ENCODE peak calls at places on chromosomes 2 and 18, in five cellular contexts. D is GM23338, T is kidney epithelial cell, X is SJCRH30, E is tibial artery. J is an unnamed sample.

GRCh38 chr2:119408221-119408619 is 23.4 kb upstream of the TMEM37 start:
- DNase-seq in D (peak; percentile 32), T (no peak), X (no peak), E (no peak), J (peak; percentile 24)

GRCh38 chr18:35409921-35410320 is 32.8 kb upstream of the ZNF396 start:
- DNase-seq in D (no peak), T (no peak), X (no peak), E (no peak), J (peak; percentile 27)

GRCh38 chr18:55406374-55407045 is 181.5 kb downstream of the TCF4 start:
- DNase-seq in D (no peak), T (no peak), X (no peak), E (no peak), J (no peak)

GRCh38 chr2:221310720-221311119 is 261.4 kb downstream of the EPHA4 start:
- DNase-seq in D (no peak), T (no peak), X (peak; percentile 45), E (no peak), J (no peak)

GRCh38 chr2:66538291-66538690 is 103.4 kb downstream of the MEIS1 start:
- DNase-seq in D (no peak), T (no peak), X (no peak), E (no peak), J (peak; percentile 75)

GRCh38 chr2:57711991-57712390 is 334.6 kb upstream of the VRK2 start:
- DNase-seq in D (no peak), T (no peak), X (no peak), E (no peak), J (no peak)

GRCh38 chr18:2889761-2890192 is 43.0 kb downstream of the EMILIN2 start:
- DNase-seq in D (peak; percentile 47), T (no peak), X (no peak), E (no peak), J (peak; percentile 43)

GRCh38 chr2:200422071-200422470 is 87.8 kb downstream of the KCTD18 start:
- DNase-seq in D (no peak), T (no peak), X (no peak), E (no peak), J (no peak)

GRCh38 chr18:6365385-6365784 is 49.3 kb downstream of the L3MBTL4 start:
- DNase-seq in D (no peak), T (no peak), X (no peak), E (no peak), J (no peak)

GRCh38 chr18:6942742-6943141 is 174.9 kb downstream of the LAMA1 start:
- DNase-seq in D (no peak), T (no peak), X (no peak), E (no peak), J (no peak)

GRCh38 chr2:73107211-73107926 is 5.4 kb downstream of the RAB11FIP5 start:
- DNase-seq in D (no peak), T (no peak), X (peak; percentile 61), E (peak; percentile 62), J (peak; percentile 76)

GRCh38 chr18:8426401-8426800 is 182.8 kb upstream of the RAB12 start:
- DNase-seq in D (peak; percentile 70), T (no peak), X (no peak), E (no peak), J (no peak)

GRCh38 chr2:52423111-52423510 is 1344.5 kb upstream of the CHAC2 start:
- DNase-seq in D (no peak), T (no peak), X (no peak), E (no peak), J (no peak)

GRCh38 chr2:33505966-33506365 is 29.5 kb downstream of the RASGRP3 start:
- DNase-seq in D (no peak), T (no peak), X (no peak), E (no peak), J (no peak)

GRCh38 chr2:107785756-107786155 is 40.9 kb upstream of the RGPD4 start:
- DNase-seq in D (no peak), T (no peak), X (no peak), E (no peak), J (no peak)

GRCh38 chr2:102082591-102083586 is 59.7 kb upstream of the IL1R1 start:
- DNase-seq in D (no peak), T (peak; percentile 84), X (no peak), E (peak; percentile 74), J (peak; percentile 92)

GRCh38 chr2:119746836-119747235 is 12.9 kb upstream of the PTPN4 start:
- DNase-seq in D (no peak), T (no peak), X (no peak), E (no peak), J (peak; percentile 79)

GRCh38 chr2:103788875-103789715 is 1027.3 kb downstream of the TMEM182 start:
- DNase-seq in D (peak; percentile 76), T (peak; percentile 69), X (peak; percentile 76), E (no peak), J (peak; percentile 1)

GRCh38 chr2:54103454-54104314 is 11.7 kb upstream of the ACYP2 start:
- DNase-seq in D (peak; percentile 78), T (no peak), X (peak; percentile 39), E (peak; percentile 70), J (peak; percentile 83)

GRCh38 chr18:63318882-63319382 is 637 bp downstream of the BCL2 start:
- DNase-seq in D (no peak), T (no peak), X (no peak), E (no peak), J (no peak)

GRCh38 chr18:49476664-49477411 is 10.2 kb downstream of the C18orf32 start:
- DNase-seq in D (peak; percentile 4), T (peak; percentile 50), X (no peak), E (no peak), J (peak; percentile 93)

GRCh38 chr18:69974365-69974764 is 26.7 kb upstream of the CD226 start:
- DNase-seq in D (no peak), T (no peak), X (no peak), E (no peak), J (peak; percentile 74)

GRCh38 chr2:233865838-233866237 is 2.3 kb downstream of the MSL3B start:
- DNase-seq in D (peak; percentile 71), T (no peak), X (no peak), E (no peak), J (no peak)

GRCh38 chr2:43464546-43464945 is 131.3 kb downstream of the THADA start:
- DNase-seq in D (no peak), T (no peak), X (no peak), E (peak; percentile 73), J (peak; percentile 67)

GRCh38 chr2:107932483-107932882 is 53.8 kb upstream of the SLC5A7 start:
- DNase-seq in D (no peak), T (no peak), X (no peak), E (no peak), J (peak; percentile 45)

GRCh38 chr2:2720351-2720750 is 389.3 kb upstream of the MYT1L start:
- DNase-seq in D (no peak), T (no peak), X (no peak), E (no peak), J (no peak)

GRCh38 chr2:30514134-30514860 is 67.3 kb downstream of the LCLAT1 start:
- DNase-seq in D (peak; percentile 10), T (no peak), X (peak; percentile 30), E (no peak), J (peak; percentile 78)

GRCh38 chr2:157684940-157685466 is 56.3 kb upstream of the ACVR1C start:
- DNase-seq in D (peak; percentile 48), T (no peak), X (no peak), E (no peak), J (no peak)

DNA sequence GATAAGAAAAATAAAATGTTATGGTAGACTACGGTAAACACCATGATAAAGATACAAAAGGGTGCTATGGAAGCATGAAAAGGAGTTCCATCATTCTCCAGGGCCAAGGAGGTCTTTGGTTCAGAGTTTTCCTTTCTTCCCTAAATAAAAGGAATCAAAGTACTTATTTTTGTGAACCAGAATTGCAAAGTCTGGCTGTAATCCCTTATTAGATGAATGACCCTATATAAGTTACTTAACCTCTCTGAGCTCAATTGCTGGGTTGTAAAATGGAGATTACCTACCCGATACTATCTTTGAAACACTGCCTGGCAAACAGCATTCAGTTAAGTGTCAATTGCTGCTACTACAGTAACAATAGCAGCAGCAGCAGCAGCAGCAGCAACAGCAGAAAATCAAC is 90.0 kb downstream of the C2orf74 start:
- DNase-seq in D (no peak), T (no peak), X (no peak), E (no peak), J (no peak)
- H3K36me3 ChIP-seq in D (peaks cover 15% of the 10 kb centered on the region), T (peaks cover 3% of the 10 kb centered on the region), X (peaks cover 52% of the 10 kb centered on the region), E (peaks cover 34% of the 10 kb centered on the region), J (peaks cover 49% of the 10 kb centered on the region)

DNA sequence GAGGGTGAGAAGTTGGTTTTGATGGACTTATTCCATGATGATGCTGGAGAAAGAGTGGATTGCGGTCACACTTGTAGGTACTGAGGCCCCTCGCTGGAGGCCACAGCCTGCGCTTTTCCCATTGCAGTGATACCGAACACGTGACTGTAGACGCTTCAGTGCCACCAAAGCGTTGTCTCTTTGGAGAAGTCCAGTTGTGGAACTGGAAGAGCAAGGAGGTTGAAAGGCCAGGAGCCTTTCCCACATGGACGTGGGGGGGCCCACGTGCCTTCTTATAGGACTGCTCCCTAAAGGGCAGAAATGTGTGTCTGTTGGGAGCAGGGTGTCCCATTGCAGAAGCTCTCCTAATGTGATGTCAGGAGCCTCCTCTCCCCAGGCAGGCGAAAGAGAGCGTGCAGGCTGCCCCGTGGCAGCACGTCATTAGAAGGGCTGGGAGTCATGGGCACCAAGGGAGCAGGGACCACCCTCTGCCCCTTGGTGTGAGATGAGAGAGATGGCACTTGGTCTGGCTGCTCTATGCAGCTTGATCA is 31.5 kb downstream of the LPIN1 start:
- DNase-seq in D (no peak), T (no peak), X (no peak), E (no peak), J (no peak)
- H3K36me3 ChIP-seq in D (peaks cover 3% of the 10 kb centered on the region), T (peaks cover 2% of the 10 kb centered on the region), X (peaks cover 39% of the 10 kb centered on the region), E (peaks cover 32% of the 10 kb centered on the region), J (peaks cover 21% of the 10 kb centered on the region)

GRCh38 chr18:26052497-26052896 is 37.9 kb downstream of the SS18 start:
- DNase-seq in D (no peak), T (no peak), X (no peak), E (no peak), J (peak; percentile 38)

GRCh38 chr18:26051845-26052244 is 38.6 kb downstream of the SS18 start:
- DNase-seq in D (no peak), T (no peak), X (no peak), E (no peak), J (no peak)

GRCh38 chr18:26056291-26056690 is 34.1 kb downstream of the SS18 start:
- DNase-seq in D (no peak), T (no peak), X (no peak), E (no peak), J (peak; percentile 45)

GRCh38 chr18:26059357-26059756 is 31.1 kb downstream of the SS18 start:
- DNase-seq in D (no peak), T (no peak), X (no peak), E (no peak), J (no peak)

GRCh38 chr18:26057208-26057821 is 33.1 kb downstream of the SS18 start:
- DNase-seq in D (no peak), T (no peak), X (no peak), E (no peak), J (no peak)
- H3K36me3 ChIP-seq in D (peaks cover 13% of the 10 kb centered on the region), T (no peaks in the 10 kb centered on the region), X (peaks cover 29% of the 10 kb centered on the region), E (peaks cover 51% of the 10 kb centered on the region), J (peaks cover 47% of the 10 kb centered on the region)

GRCh38 chr18:51077217-51077616 is 47.2 kb downstream of the SMAD4 start:
- DNase-seq in D (no peak), T (no peak), X (no peak), E (no peak), J (peak; percentile 80)

GRCh38 chr18:51078026-51078425 is 48.0 kb downstream of the SMAD4 start:
- DNase-seq in D (no peak), T (no peak), X (no peak), E (no peak), J (no peak)

GRCh38 chr18:51083398-51083797 is 53.4 kb downstream of the SMAD4 start:
- DNase-seq in D (no peak), T (no peak), X (no peak), E (no peak), J (no peak)

GRCh38 chr18:51088410-51088809 is 58.4 kb downstream of the SMAD4 start:
- DNase-seq in D (no peak), T (no peak), X (no peak), E (no peak), J (no peak)

GRCh38 chr18:51082571-51083264 is 52.7 kb downstream of the SMAD4 start:
- DNase-seq in D (no peak), T (no peak), X (no peak), E (no peak), J (no peak)
- H3K36me3 ChIP-seq in D (peaks cover 41% of the 10 kb centered on the region), T (no peaks in the 10 kb centered on the region), X (peaks cover 65% of the 10 kb centered on the region), E (peaks cover 48% of the 10 kb centered on the region), J (peaks cover 83% of the 10 kb centered on the region)

J was measured in GM23248.